ENCODE peak calls at places on chromosome 12, in seven cellular contexts. Q is NCI-H1105; I is T-helper 17 cell; R is anterior cingulate cortex; Y is stimulated activated CD8-positive, alpha-beta memory T cell treated with anti-CD3 and anti-CD28 coated beads, Interleukin-4, amount 100 ng/mL, for 1 hour; X is central memory CD4-positive, alpha-beta T cell; P is activated CD4-positive, alpha-beta T cell treated with anti-CD3 and anti-CD28 coated beads for 4 hours. T is an unnamed sample.
A peak's percentile ranks its signal among the peaks of the same experiment; 100 is the strongest.

GRCh38 chr12:12818693-12819092 is 5.5 kb downstream of the DDX47 start:
- DNase-seq in Q (no peak), I (no peak), R (no peak), Y (no peak), X (no peak), P (no peak), T (no peak)

GRCh38 chr12:120514002-120514401 is 15.0 kb downstream of the COQ5 start:
- DNase-seq in Q (no peak), I (no peak), R (peak; percentile 28), Y (no peak), X (no peak), P (no peak), T (no peak)

GRCh38 chr12:6998708-6999451 is 19.4 kb downstream of the LPCAT3 start:
- DNase-seq in Q (no peak), I (no peak), R (no peak), Y (no peak), X (no peak), P (no peak), T (no peak)

GRCh38 chr12:5015711-5016492 is 27.8 kb upstream of the KCNA5 start:
- DNase-seq in Q (no peak), I (no peak), R (no peak), Y (no peak), X (no peak), P (no peak), T (no peak)

GRCh38 chr12:38884666-38885065 is 20.7 kb downstream of the CPNE8 start:
- DNase-seq in Q (no peak), I (no peak), R (no peak), Y (no peak), X (no peak), P (no peak), T (no peak)

GRCh38 chr12:92147491-92147890 is 1.8 kb upstream of the BTG1 start:
- DNase-seq in Q (no peak), I (no peak), R (no peak), Y (no peak), X (no peak), P (no peak), T (no peak)

GRCh38 chr12:6425588-6426531 is 18.9 kb upstream of the CD27 start:
- DNase-seq in Q (no peak), I (no peak), R (no peak), Y (no peak), X (no peak), P (no peak), T (no peak)

GRCh38 chr12:55809274-55809673 is 8.2 kb downstream of the SARNP start:
- DNase-seq in Q (no peak), I (no peak), R (no peak), Y (no peak), X (no peak), P (no peak), T (no peak)

GRCh38 chr12:18421840-18422239 is 160.5 kb downstream of the PIK3C2G start:
- DNase-seq in Q (no peak), I (no peak), R (no peak), Y (no peak), X (no peak), P (no peak), T (no peak)

T was measured in NCI-H1092.